ENCODE peak calls at places on chromosomes 5 and 9, in four cellular contexts. I, N, G and W are unnamed samples.

GRCh38 chr9:96398582-96399334 is 15.2 kb upstream of the SLC35D2 start:
- DNase-seq in N (peak), G (no peak), I (no peak), W (no peak)

GRCh38 chr5:116360008-116360853 is 214.4 kb downstream of the SEMA6A start:
- DNase-seq in N (no peak), G (no peak), I (no peak), W (peak)

GRCh38 chr9:120434532-120434931 is 145.4 kb downstream of the CDK5RAP2 start:
- DNase-seq in G (no peak), N (no peak), I (no peak), W (no peak)

GRCh38 chr5:149757956-149758355 is 27.8 kb downstream of the PPARGC1B start:
- DNase-seq in G (no peak), I (no peak), N (no peak), W (no peak)

GRCh38 chr9:123176230-123176629 is 92.2 kb downstream of the STRBP start:
- DNase-seq in N (no peak), G (no peak), I (no peak), W (no peak)

GRCh38 chr5:42057254-42057690 is 132.2 kb downstream of the FBXO4 start:
- DNase-seq in I (no peak), G (peak), N (peak), W (peak)

GRCh38 chr9:90960941-90961340 is 159.3 kb downstream of the SYK start:
- DNase-seq in N (no peak), G (no peak), I (no peak), W (no peak)

GRCh38 chr5:66171349-66172344 is 27.5 kb downstream of the SREK1 start:
- DNase-seq in G (peak), N (peak), I (no peak), W (peak)

GRCh38 chr5:41793156-41793770 is 77.0 kb downstream of the OXCT1 start:
- DNase-seq in I (no peak), N (no peak), G (no peak), W (no peak)

GRCh38 chr5:55159763-55160492 is at the start of gene GPX8:
- DNase-seq in N (no peak), G (no peak), I (no peak), W (peak)

GRCh38 chr5:56732147-56732546 is 83.2 kb upstream of the MAP3K1 start:
- DNase-seq in I (no peak), N (no peak), G (no peak), W (no peak)

GRCh38 chr5:33641722-33642505 is 201.1 kb downstream of the TARS1 start:
- DNase-seq in I (no peak), N (no peak), G (no peak), W (no peak)

GRCh38 chr9:133499130-133499891 is 20.4 kb upstream of the SLC2A6 start:
- DNase-seq in G (no peak), I (no peak), N (no peak), W (no peak)

GRCh38 chr9:135223831-135224230 is 136.4 kb downstream of the OLFM1 start:
- DNase-seq in I (no peak), N (no peak), G (no peak), W (no peak)

GRCh38 chr9:121895274-121895835 is 197.8 kb downstream of the TTLL11 start:
- DNase-seq in I (no peak), G (no peak), N (no peak), W (no peak)

GRCh38 chr5:171681667-171682066 is 104.0 kb upstream of the SMIM23 start:
- DNase-seq in G (no peak), N (no peak), I (no peak), W (no peak)

GRCh38 chr9:124202447-124202971 is 55.2 kb upstream of the NEK6 start:
- DNase-seq in N (peak), I (peak), G (peak), W (no peak)

GRCh38 chr5:72129730-72130129 is 22.5 kb downstream of the MAP1B start:
- DNase-seq in N (no peak), I (no peak), G (no peak), W (no peak)

GRCh38 chr9:22158983-22159382 is 149.9 kb upstream of the CDKN2B start:
- DNase-seq in N (no peak), I (no peak), G (no peak), W (no peak)

GRCh38 chr5:32461441-32462120 is 17.0 kb upstream of the ZFR start:
- DNase-seq in I (no peak), N (no peak), G (no peak), W (no peak)

GRCh38 chr5:115898656-115899055 is 56.9 kb downstream of the AP3S1 start:
- DNase-seq in N (no peak), I (no peak), G (no peak), W (no peak)

GRCh38 chr5:143536364-143536763 is 132.9 kb upstream of the NR3C1 start:
- DNase-seq in N (no peak), G (no peak), I (no peak), W (no peak)

GRCh38 chr5:171418982-171419662 is at the start of gene FGF18:
- DNase-seq in G (peak), I (no peak), N (no peak), W (no peak)

GRCh38 chr9:114259800-114260523 is 62.9 kb upstream of the ORM1 start:
- DNase-seq in I (no peak), G (no peak), N (no peak), W (no peak)

GRCh38 chr5:127097288-127097687 is 24.0 kb upstream of the C5orf63 start:
- DNase-seq in G (no peak), I (no peak), N (no peak), W (no peak)

GRCh38 chr9:116632990-116633441 is 54.1 kb upstream of the TRIM32 start:
- DNase-seq in G (no peak), N (no peak), I (no peak), W (no peak)

GRCh38 chr5:121805931-121806330 is 45.8 kb upstream of the FTMT start:
- DNase-seq in G (no peak), N (no peak), I (no peak), W (no peak)

GRCh38 chr9:132631280-132631679 is 38.5 kb downstream of the DDX31 start:
- DNase-seq in G (no peak), I (no peak), N (no peak), W (no peak)

GRCh38 chr5:39063037-39063436 is 11.2 kb downstream of the RICTOR start:
- DNase-seq in N (no peak), I (no peak), G (no peak), W (no peak)

GRCh38 chr9:75142208-75142607 is 53.9 kb downstream of the OSTF1 start:
- DNase-seq in I (no peak), N (no peak), G (no peak), W (no peak)

GRCh38 chr5:140148508-140148907 is 22.8 kb downstream of the IGIP start:
- DNase-seq in I (no peak), N (no peak), G (no peak), W (no peak)

GRCh38 chr5:157108961-157109360 is at the start of gene HAVCR2:
- DNase-seq in G (peak), I (no peak), N (peak), W (peak)

GRCh38 chr5:151257731-151258715 is 5.0 kb downstream of the GM2A start:
- DNase-seq in N (no peak), I (no peak), G (no peak), W (no peak)

GRCh38 chr9:127074561-127075548 is 47.6 kb downstream of the ANGPTL2 start:
- DNase-seq in I (no peak), G (no peak), N (no peak), W (no peak)

GRCh38 chr9:80376180-80376579 is 804.4 kb downstream of the TLE4 start:
- DNase-seq in N (no peak), G (no peak), I (no peak), W (no peak)

GRCh38 chr5:54457094-54457531 is 1.6 kb downstream of the HSPB3 start:
- DNase-seq in G (no peak), I (no peak), N (no peak), W (no peak)

GRCh38 chr5:132090107-132090506 is 16.5 kb downstream of the CSF2 start:
- DNase-seq in I (no peak), N (no peak), G (no peak), W (no peak)

GRCh38 chr9:29129763-29130162 is 1556.5 kb upstream of the C9orf72 start:
- DNase-seq in G (no peak), I (no peak), N (no peak), W (no peak)